ENCODE peak calls at places on chromosome 9, in nine cellular contexts. X, E, I, F, D, M, V, A and C are unnamed samples.

GRCh38 chr9:33277484-33277883 is 12.6 kb downstream of the CHMP5 start:
- DNase-seq in A (no peak), E (no peak), M (no peak), I (no peak), V (no peak), F (no peak), X (no peak), D (no peak), C (no peak)

GRCh38 chr9:9003184-9003583 is 1203.6 kb upstream of the DMAC1 start:
- DNase-seq in V (peak), X (no peak), F (no peak), M (peak), I (peak), E (no peak), A (no peak), D (no peak), C (no peak)

GRCh38 chr9:116626762-116627161 is 60.3 kb upstream of the TRIM32 start:
- DNase-seq in I (no peak), A (no peak), F (no peak), X (no peak), E (no peak), V (no peak), D (no peak), M (no peak), C (no peak)

GRCh38 chr9:88173378-88173999 is 35.2 kb upstream of the SPATA31C2 start:
- DNase-seq in V (peak), X (peak), E (peak), D (peak), M (peak), I (peak), F (peak), A (peak), C (peak)

GRCh38 chr9:84953797-84954695 is 284.5 kb downstream of the NTRK2 start:
- DNase-seq in X (peak), M (peak), E (peak), F (peak), D (peak), V (peak), A (peak), I (peak), C (peak)

GRCh38 chr9:89463986-89464901 is 33.7 kb downstream of the SEMA4D start:
- DNase-seq in A (peak), I (no peak), X (peak), D (peak), M (no peak), V (no peak), F (peak), E (no peak), C (no peak)

GRCh38 chr9:134698111-134698510 is 56.5 kb downstream of the COL5A1 start:
- DNase-seq in V (no peak), D (no peak), M (no peak), A (no peak), F (no peak), X (no peak), E (no peak), I (no peak), C (no peak)

GRCh38 chr9:19479874-19480273 is 71.1 kb downstream of the ACER2 start:
- DNase-seq in F (no peak), X (no peak), V (no peak), M (no peak), E (no peak), I (peak), A (no peak), D (no peak), C (no peak)

GRCh38 chr9:119221281-119221680 is 148.0 kb downstream of the BRINP1 start:
- DNase-seq in X (no peak), F (no peak), A (no peak), M (no peak), D (no peak), E (no peak), V (no peak), I (peak), C (no peak)